ENCODE peak calls at places on chromosome 20, in ten cellular contexts. Y is stimulated activated CD8-positive, alpha-beta memory T cell treated with anti-CD3 and anti-CD28 coated beads, Interleukin-12 subunit alpha, Interleukin-12 subunit beta, amount 100 ng/mL, for 4 hours; U is caudate nucleus; D is PC-9; F is epithelial cell of proximal tubule; G is activated T-cell treated with anti-CD3 and anti-CD28 coated beads for 4 hours; C is naive thymus-derived CD4-positive, alpha-beta T cell; W is NCI-H774; I is GM12891; S is endothelial cell of umbilical vein. R is an unnamed sample.

GRCh38 chr20:36847009-36847709 is 28.8 kb upstream of the TLDC2 start:
- DNase-seq in Y (no peak), U (peak; percentile 40), D (peak; percentile 69), F (no peak), G (no peak), C (no peak), W (no peak), I (no peak), S (no peak), R (no peak)

GRCh38 chr20:63775096-63775978 is 35.8 kb downstream of the SLC2A4RG start:
- DNase-seq in Y (no peak), U (no peak), D (no peak), F (no peak), G (peak; percentile 11), C (peak; percentile 33), W (no peak), I (no peak), S (peak; percentile 60), R (no peak)

GRCh38 chr20:30816182-30816645 is 441.2 kb upstream of the DEFB115 start:
- DNase-seq in Y (no peak), U (no peak), D (no peak), F (no peak), G (no peak), C (no peak), W (peak; percentile 38), I (peak; percentile 7), S (no peak), R (no peak)

GRCh38 chr20:57659789-57660509 is 39.7 kb upstream of the ZBP1 start:
- DNase-seq in Y (no peak), U (no peak), D (no peak), F (no peak), G (no peak), C (no peak), W (no peak), I (peak; percentile 17), S (no peak), R (no peak)

GRCh38 chr20:62737271-62737761 is 28.7 kb downstream of the NTSR1 start:
- DNase-seq in Y (no peak), U (no peak), D (no peak), F (no peak), G (no peak), C (no peak), W (no peak), I (no peak), S (no peak), R (no peak)

GRCh38 chr20:21956591-21956990 is 251.1 kb downstream of the PAX1 start:
- DNase-seq in Y (no peak), U (no peak), D (no peak), F (no peak), G (no peak), C (no peak), W (no peak), I (no peak), S (no peak), R (no peak)

GRCh38 chr20:46031701-46032254 is 2.8 kb downstream of the SLC12A5 start:
- DNase-seq in Y (no peak), U (no peak), D (no peak), F (no peak), G (no peak), C (no peak), W (peak; percentile 60), I (no peak), S (no peak), R (no peak)

GRCh38 chr20:25739615-25740320 is 43.1 kb upstream of the ZNF337 start:
- DNase-seq in Y (no peak), U (no peak), D (no peak), F (no peak), G (no peak), C (peak; percentile 23), W (no peak), I (no peak), S (peak; percentile 32), R (no peak)

GRCh38 chr20:57225830-57226229 is 40.6 kb downstream of the BMP7 start:
- DNase-seq in Y (no peak), U (no peak), D (no peak), F (no peak), G (no peak), C (no peak), W (no peak), I (no peak), S (no peak), R (no peak)

GRCh38 chr20:49646126-49646525 is 67.6 kb downstream of the B4GALT5 start:
- DNase-seq in Y (no peak), U (no peak), D (no peak), F (no peak), G (no peak), C (no peak), W (no peak), I (no peak), S (no peak), R (no peak)

GRCh38 chr20:38809942-38810341 is 4.4 kb downstream of the PPP1R16B start:
- DNase-seq in Y (no peak), U (no peak), D (no peak), F (no peak), G (no peak), C (no peak), W (no peak), I (no peak), S (no peak), R (no peak)

GRCh38 chr20:24912397-24913075 is 36.5 kb upstream of the CST7 start:
- DNase-seq in Y (no peak), U (no peak), D (no peak), F (no peak), G (no peak), C (no peak), W (no peak), I (no peak), S (no peak), R (no peak)

GRCh38 chr20:40497781-40498691 is 191.0 kb downstream of the MAFB start:
- DNase-seq in Y (no peak), U (no peak), D (no peak), F (no peak), G (no peak), C (no peak), W (no peak), I (no peak), S (peak; percentile 3), R (no peak)